ENCODE peak calls at places on chromosomes 11 and 22, in six cellular contexts. One of them, this sample, is unnamed.
A peak's percentile ranks its signal among the peaks of the same experiment; 100 is the strongest.

GRCh38 chr11:96015911-96016565 is 92.1 kb upstream of the MTMR2 start:
- DNase-seq in adipocyte: no peak
- DNase-seq in CD4-positive, CD25-positive, alpha-beta regulatory T cell: peak; percentile 51
- DNase-seq in uterus: no peak
- DNase-seq in tibial nerve: no peak
- DNase-seq in thyroid gland: no peak
- DNase-seq in this sample: no peak

GRCh38 chr22:26800858-26801257 is 143.5 kb downstream of the MIAT start:
- DNase-seq in uterus: no peak
- DNase-seq in CD4-positive, CD25-positive, alpha-beta regulatory T cell: no peak
- DNase-seq in tibial nerve: no peak
- DNase-seq in adipocyte: peak; percentile 34
- DNase-seq in thyroid gland: no peak
- DNase-seq in this sample: no peak

GRCh38 chr11:61256710-61257482 is 15.9 kb downstream of the PGA5 start:
- DNase-seq in uterus: no peak
- DNase-seq in tibial nerve: no peak
- DNase-seq in thyroid gland: no peak
- DNase-seq in adipocyte: no peak
- DNase-seq in CD4-positive, CD25-positive, alpha-beta regulatory T cell: no peak
- DNase-seq in this sample: no peak

GRCh38 chr11:114916406-114916805 is 238.1 kb downstream of the NXPE2 start:
- DNase-seq in uterus: no peak
- DNase-seq in tibial nerve: no peak
- DNase-seq in adipocyte: no peak
- DNase-seq in CD4-positive, CD25-positive, alpha-beta regulatory T cell: no peak
- DNase-seq in thyroid gland: no peak
- DNase-seq in this sample: no peak

GRCh38 chr11:96026310-96026709 is 102.4 kb upstream of the MTMR2 start:
- DNase-seq in tibial nerve: no peak
- DNase-seq in thyroid gland: no peak
- DNase-seq in CD4-positive, CD25-positive, alpha-beta regulatory T cell: no peak
- DNase-seq in uterus: no peak
- DNase-seq in adipocyte: no peak
- DNase-seq in this sample: no peak

GRCh38 chr11:34339149-34340064 is 18.4 kb downstream of the ABTB2 start:
- DNase-seq in thyroid gland: no peak
- DNase-seq in tibial nerve: no peak
- DNase-seq in adipocyte: no peak
- DNase-seq in uterus: no peak
- DNase-seq in CD4-positive, CD25-positive, alpha-beta regulatory T cell: no peak
- DNase-seq in this sample: no peak

GRCh38 chr22:20514658-20515406 is 7.4 kb downstream of the MED15 start:
- DNase-seq in adipocyte: peak; percentile 91
- DNase-seq in uterus: peak; percentile 31
- DNase-seq in CD4-positive, CD25-positive, alpha-beta regulatory T cell: no peak
- DNase-seq in thyroid gland: no peak
- DNase-seq in tibial nerve: no peak
- DNase-seq in this sample: no peak

GRCh38 chr22:42262964-42263363 is 7.5 kb downstream of the TCF20 start:
- DNase-seq in uterus: no peak
- DNase-seq in adipocyte: no peak
- DNase-seq in CD4-positive, CD25-positive, alpha-beta regulatory T cell: no peak
- DNase-seq in tibial nerve: no peak
- DNase-seq in thyroid gland: peak; percentile 31
- DNase-seq in this sample: no peak

GRCh38 chr11:2775626-2776350 is 76.0 kb upstream of the KCNQ1OT1 start:
- DNase-seq in adipocyte: no peak
- DNase-seq in tibial nerve: no peak
- DNase-seq in uterus: no peak
- DNase-seq in CD4-positive, CD25-positive, alpha-beta regulatory T cell: no peak
- DNase-seq in thyroid gland: no peak
- DNase-seq in this sample: peak; percentile 6

GRCh38 chr22:49261616-49262015 is 566.1 kb downstream of the BRD1 start:
- DNase-seq in thyroid gland: no peak
- DNase-seq in adipocyte: no peak
- DNase-seq in tibial nerve: no peak
- DNase-seq in CD4-positive, CD25-positive, alpha-beta regulatory T cell: no peak
- DNase-seq in uterus: no peak
- DNase-seq in this sample: peak; percentile 34

GRCh38 chr11:120137187-120137610 is 714 bp downstream of the TRIM29 start:
- DNase-seq in uterus: peak; percentile 8
- DNase-seq in tibial nerve: peak; percentile 4
- DNase-seq in CD4-positive, CD25-positive, alpha-beta regulatory T cell: no peak
- DNase-seq in thyroid gland: no peak
- DNase-seq in adipocyte: no peak
- DNase-seq in this sample: peak; percentile 6

GRCh38 chr11:18347471-18348125 is 25.2 kb downstream of the GTF2H1 start:
- DNase-seq in tibial nerve: no peak
- DNase-seq in adipocyte: peak; percentile 86
- DNase-seq in CD4-positive, CD25-positive, alpha-beta regulatory T cell: no peak
- DNase-seq in uterus: no peak
- DNase-seq in thyroid gland: no peak
- DNase-seq in this sample: no peak

GRCh38 chr11:75597636-75598035 is 35.6 kb downstream of the SERPINH1 start:
- DNase-seq in adipocyte: no peak
- DNase-seq in CD4-positive, CD25-positive, alpha-beta regulatory T cell: no peak
- DNase-seq in thyroid gland: no peak
- DNase-seq in tibial nerve: no peak
- DNase-seq in uterus: no peak
- DNase-seq in this sample: no peak

GRCh38 chr11:11612439-11612838 is 9.4 kb downstream of the GALNT18 start:
- DNase-seq in tibial nerve: no peak
- DNase-seq in CD4-positive, CD25-positive, alpha-beta regulatory T cell: no peak
- DNase-seq in thyroid gland: no peak
- DNase-seq in adipocyte: no peak
- DNase-seq in uterus: no peak
- DNase-seq in this sample: no peak

GRCh38 chr11:60130496-60130895 is 42.0 kb downstream of the MS4A2 start:
- DNase-seq in tibial nerve: no peak
- DNase-seq in thyroid gland: no peak
- DNase-seq in adipocyte: peak; percentile 1
- DNase-seq in uterus: no peak
- DNase-seq in CD4-positive, CD25-positive, alpha-beta regulatory T cell: no peak
- DNase-seq in this sample: no peak

GRCh38 chr11:71999360-71999759 is 651 bp downstream of the IL18BP start:
- DNase-seq in thyroid gland: peak; percentile 43
- DNase-seq in adipocyte: peak; percentile 32
- DNase-seq in uterus: peak; percentile 62
- DNase-seq in tibial nerve: no peak
- DNase-seq in CD4-positive, CD25-positive, alpha-beta regulatory T cell: no peak
- DNase-seq in this sample: no peak

GRCh38 chr11:74592063-74592440 is 330 bp upstream of the POLD3 start:
- DNase-seq in tibial nerve: no peak
- DNase-seq in thyroid gland: no peak
- DNase-seq in CD4-positive, CD25-positive, alpha-beta regulatory T cell: no peak
- DNase-seq in uterus: no peak
- DNase-seq in adipocyte: no peak
- DNase-seq in this sample: no peak

GRCh38 chr11:45211732-45212131 is 65.3 kb downstream of the PRDM11 start:
- DNase-seq in adipocyte: no peak
- DNase-seq in tibial nerve: no peak
- DNase-seq in uterus: no peak
- DNase-seq in CD4-positive, CD25-positive, alpha-beta regulatory T cell: no peak
- DNase-seq in thyroid gland: no peak
- DNase-seq in this sample: no peak

GRCh38 chr11:81373986-81374385 is 1359.7 kb downstream of the FAM181B start:
- DNase-seq in tibial nerve: no peak
- DNase-seq in thyroid gland: no peak
- DNase-seq in uterus: no peak
- DNase-seq in CD4-positive, CD25-positive, alpha-beta regulatory T cell: no peak
- DNase-seq in adipocyte: no peak
- DNase-seq in this sample: no peak

GRCh38 chr11:124935548-124936514 is at the start of gene HEPACAM:
- DNase-seq in adipocyte: no peak
- DNase-seq in CD4-positive, CD25-positive, alpha-beta regulatory T cell: no peak
- DNase-seq in uterus: no peak
- DNase-seq in thyroid gland: no peak
- DNase-seq in tibial nerve: no peak
- DNase-seq in this sample: no peak

GRCh38 chr11:12377106-12377823 is at the start of gene PARVA:
- DNase-seq in CD4-positive, CD25-positive, alpha-beta regulatory T cell: no peak
- DNase-seq in adipocyte: peak; percentile 94
- DNase-seq in thyroid gland: peak; percentile 71
- DNase-seq in uterus: peak; percentile 76
- DNase-seq in tibial nerve: peak; percentile 36
- DNase-seq in this sample: peak; percentile 63

DNA sequence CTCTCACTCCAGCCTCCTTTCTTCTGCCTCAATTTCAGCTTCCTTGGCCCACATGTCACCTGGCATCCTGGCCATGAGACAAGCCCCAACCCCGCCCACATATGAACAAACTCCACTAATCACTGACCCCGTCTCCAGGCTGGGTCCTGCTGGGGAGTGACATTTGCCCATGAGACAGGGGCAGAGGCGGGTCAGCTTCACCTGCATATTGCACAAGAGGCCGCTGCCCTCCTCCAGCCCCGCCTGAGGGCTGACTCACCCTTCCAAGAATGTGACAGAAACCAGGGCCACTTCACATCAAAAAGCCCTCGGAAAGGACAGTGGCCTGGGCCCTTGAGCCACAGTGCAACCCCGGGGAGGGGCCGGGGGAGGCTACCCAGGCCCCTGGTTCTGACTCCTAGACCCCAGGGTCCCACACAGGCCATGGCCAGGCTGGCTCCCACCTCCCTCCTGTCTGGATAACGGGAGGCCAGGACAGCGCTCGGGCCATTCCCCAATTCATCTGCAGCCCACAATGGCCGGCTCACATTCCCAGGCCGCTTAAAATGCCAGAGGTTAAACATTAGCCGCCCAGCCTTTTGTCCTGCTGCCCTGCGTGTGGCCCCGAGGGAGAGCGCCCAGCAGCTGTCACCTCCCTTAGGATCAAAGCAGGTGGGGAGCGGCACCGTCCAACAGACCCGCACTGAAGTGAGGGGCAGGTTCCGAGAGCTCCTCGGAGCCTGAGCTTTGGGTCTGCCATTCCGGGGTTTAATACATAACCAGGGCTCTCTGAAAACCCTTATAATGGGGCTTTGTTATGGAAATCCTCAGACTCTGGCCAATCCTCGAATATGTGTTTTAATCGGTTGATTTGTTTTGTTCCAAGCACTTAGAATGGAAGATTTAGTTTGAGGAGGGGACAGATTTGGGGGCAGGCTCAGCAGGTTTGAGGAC is 42.3 kb downstream of the TRMU start:
- DNase-seq in adipocyte: peak; percentile 38
- DNase-seq in thyroid gland: peak; percentile 93
- DNase-seq in CD4-positive, CD25-positive, alpha-beta regulatory T cell: no peak
- DNase-seq in tibial nerve: no peak
- DNase-seq in uterus: no peak
- DNase-seq in this sample: peak; percentile 78
- H3K4me1 ChIP-seq in adipocyte: no peaks in the 10 kb centered on the region
- H3K4me1 ChIP-seq in thyroid gland: peaks cover 43% of the 10 kb centered on the region
- H3K4me1 ChIP-seq in CD4-positive, CD25-positive, alpha-beta regulatory T cell: peaks cover 8% of the 10 kb centered on the region
- H3K4me1 ChIP-seq in tibial nerve: no peaks in the 10 kb centered on the region
- H3K4me1 ChIP-seq in uterus: no peaks in the 10 kb centered on the region
- H3K4me1 ChIP-seq in this sample: peaks cover 42% of the 10 kb centered on the region

GRCh38 chr11:10349806-10350205 is 44.9 kb downstream of the ADM start:
- DNase-seq in adipocyte: no peak
- DNase-seq in thyroid gland: no peak
- DNase-seq in CD4-positive, CD25-positive, alpha-beta regulatory T cell: no peak
- DNase-seq in tibial nerve: no peak
- DNase-seq in uterus: no peak
- DNase-seq in this sample: no peak

GRCh38 chr11:10351768-10352641 is 47.1 kb downstream of the ADM start:
- DNase-seq in tibial nerve: no peak
- DNase-seq in thyroid gland: peak; percentile 60
- DNase-seq in uterus: peak; percentile 50
- DNase-seq in CD4-positive, CD25-positive, alpha-beta regulatory T cell: no peak
- DNase-seq in adipocyte: peak; percentile 86
- DNase-seq in this sample: no peak

GRCh38 chr11:10350341-10350740 is 45.5 kb downstream of the ADM start:
- DNase-seq in uterus: no peak
- DNase-seq in tibial nerve: no peak
- DNase-seq in thyroid gland: no peak
- DNase-seq in adipocyte: peak; percentile 58
- DNase-seq in CD4-positive, CD25-positive, alpha-beta regulatory T cell: no peak
- DNase-seq in this sample: no peak

GRCh38 chr11:10352911-10353550 is 48.2 kb downstream of the ADM start:
- DNase-seq in adipocyte: no peak
- DNase-seq in uterus: no peak
- DNase-seq in thyroid gland: no peak
- DNase-seq in tibial nerve: no peak
- DNase-seq in CD4-positive, CD25-positive, alpha-beta regulatory T cell: no peak
- DNase-seq in this sample: no peak

DNA sequence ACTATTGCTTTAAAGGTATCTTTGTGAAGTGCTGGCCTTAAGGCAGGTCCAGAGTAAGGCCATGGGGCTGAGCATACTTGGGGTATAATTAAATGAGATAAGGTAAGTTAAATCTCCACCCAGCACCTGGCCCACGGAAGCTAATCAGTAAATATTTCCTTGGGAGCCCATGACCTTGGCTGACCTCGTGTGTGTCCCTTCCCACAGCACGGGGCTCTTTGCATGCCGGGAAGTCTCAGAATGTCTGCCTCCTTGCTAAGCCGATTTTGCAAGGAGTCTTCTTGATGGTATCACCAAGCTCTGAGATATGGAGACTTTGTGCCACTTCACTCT is 46.5 kb downstream of the ADM start:
- DNase-seq in CD4-positive, CD25-positive, alpha-beta regulatory T cell: no peak
- DNase-seq in tibial nerve: no peak
- DNase-seq in uterus: no peak
- DNase-seq in thyroid gland: no peak
- DNase-seq in adipocyte: no peak
- DNase-seq in this sample: no peak
- H3K4me1 ChIP-seq in CD4-positive, CD25-positive, alpha-beta regulatory T cell: no peaks in the 10 kb centered on the region
- H3K4me1 ChIP-seq in tibial nerve: no peaks in the 10 kb centered on the region
- H3K4me1 ChIP-seq in uterus: no peaks in the 10 kb centered on the region
- H3K4me1 ChIP-seq in thyroid gland: peaks cover 12% of the 10 kb centered on the region
- H3K4me1 ChIP-seq in adipocyte: peaks cover 74% of the 10 kb centered on the region
- H3K4me1 ChIP-seq in this sample: no peaks in the 10 kb centered on the region

GRCh38 chr22:40043086-40043485 is 48.3 kb downstream of the FAM83F start:
- DNase-seq in CD4-positive, CD25-positive, alpha-beta regulatory T cell: no peak
- DNase-seq in thyroid gland: peak; percentile 81
- DNase-seq in tibial nerve: peak; percentile 82
- DNase-seq in adipocyte: peak; percentile 7
- DNase-seq in uterus: peak; percentile 54
- DNase-seq in this sample: no peak

GRCh38 chr22:40040927-40041326 is 46.2 kb downstream of the FAM83F start:
- DNase-seq in uterus: peak; percentile 26
- DNase-seq in CD4-positive, CD25-positive, alpha-beta regulatory T cell: no peak
- DNase-seq in adipocyte: peak; percentile 55
- DNase-seq in thyroid gland: peak; percentile 84
- DNase-seq in tibial nerve: peak; percentile 64
- DNase-seq in this sample: peak; percentile 54

GRCh38 chr22:40043793-40044101 is 49.0 kb downstream of the FAM83F start:
- DNase-seq in CD4-positive, CD25-positive, alpha-beta regulatory T cell: no peak
- DNase-seq in adipocyte: no peak
- DNase-seq in tibial nerve: no peak
- DNase-seq in uterus: no peak
- DNase-seq in thyroid gland: no peak
- DNase-seq in this sample: no peak

GRCh38 chr22:40042312-40042711 is 47.6 kb downstream of the FAM83F start:
- DNase-seq in uterus: no peak
- DNase-seq in adipocyte: no peak
- DNase-seq in thyroid gland: no peak
- DNase-seq in CD4-positive, CD25-positive, alpha-beta regulatory T cell: no peak
- DNase-seq in tibial nerve: no peak
- DNase-seq in this sample: peak; percentile 10

GRCh38 chr22:40041738-40042137 is 47.0 kb downstream of the FAM83F start:
- DNase-seq in uterus: no peak
- DNase-seq in CD4-positive, CD25-positive, alpha-beta regulatory T cell: no peak
- DNase-seq in thyroid gland: no peak
- DNase-seq in tibial nerve: no peak
- DNase-seq in adipocyte: no peak
- DNase-seq in this sample: peak; percentile 31
- H3K4me1 ChIP-seq in uterus: peaks cover 5% of the 10 kb centered on the region
- H3K4me1 ChIP-seq in CD4-positive, CD25-positive, alpha-beta regulatory T cell: peaks cover 17% of the 10 kb centered on the region
- H3K4me1 ChIP-seq in thyroid gland: peaks cover 49% of the 10 kb centered on the region
- H3K4me1 ChIP-seq in tibial nerve: peaks cover 55% of the 10 kb centered on the region
- H3K4me1 ChIP-seq in adipocyte: peaks cover 46% of the 10 kb centered on the region
- H3K4me1 ChIP-seq in this sample: peaks cover 41% of the 10 kb centered on the region

GRCh38 chr22:37189011-37189466 is 992 bp upstream of the C1QTNF6 start:
- DNase-seq in thyroid gland: no peak
- DNase-seq in adipocyte: no peak
- DNase-seq in tibial nerve: no peak
- DNase-seq in uterus: no peak
- DNase-seq in CD4-positive, CD25-positive, alpha-beta regulatory T cell: no peak
- DNase-seq in this sample: no peak
- H3K4me1 ChIP-seq in thyroid gland: peaks cover 34% of the 10 kb centered on the region
- H3K4me1 ChIP-seq in adipocyte: peaks cover 29% of the 10 kb centered on the region
- H3K4me1 ChIP-seq in tibial nerve: peaks cover 22% of the 10 kb centered on the region
- H3K4me1 ChIP-seq in uterus: peaks cover 25% of the 10 kb centered on the region
- H3K4me1 ChIP-seq in CD4-positive, CD25-positive, alpha-beta regulatory T cell: peaks cover 68% of the 10 kb centered on the region
- H3K4me1 ChIP-seq in this sample: peaks cover 37% of the 10 kb centered on the region

This sample was measured in Peyer's patch.